ENCODE peak calls at places on chromosomes 11 and 22, in ten cellular contexts. C is H1, E is body of pancreas, B is prostate gland, F is ovary, G is Peyer's patch, J is A549, W is sigmoid colon, H is adrenal gland, V is upper lobe of left lung. P is an unnamed sample.

GRCh38 chr11:100684101-100685065 is 2.7 kb upstream of the ARHGAP42 start:
- DNase-seq in B (no peak), C (no peak), H (no peak), W (no peak), G (no peak), F (no peak), J (no peak), E (no peak), V (no peak), P (no peak)

GRCh38 chr22:23697031-23697970 is 6.5 kb downstream of the RGL4 start:
- DNase-seq in V (no peak), E (no peak), H (no peak), F (no peak), B (no peak), W (no peak), J (no peak), G (no peak), C (no peak), P (no peak)

GRCh38 chr11:1352696-1353382 is 36.9 kb upstream of the BRSK2 start:
- DNase-seq in J (no peak), H (no peak), V (no peak), G (no peak), C (no peak), W (peak; percentile 24), F (no peak), B (no peak), E (no peak), P (no peak)

GRCh38 chr11:27485930-27486773 is 13.6 kb upstream of the LGR4 start:
- DNase-seq in J (no peak), V (no peak), H (no peak), C (no peak), B (peak; percentile 59), E (peak; percentile 54), F (peak; percentile 48), W (no peak), G (no peak), P (no peak)

GRCh38 chr22:26679003-26679629 is 21.7 kb downstream of the MIAT start:
- DNase-seq in B (peak; percentile 54), E (peak; percentile 67), C (peak; percentile 71), H (peak; percentile 80), G (peak; percentile 67), F (peak; percentile 79), V (peak; percentile 80), W (peak; percentile 81), J (peak; percentile 74), P (peak; percentile 64)

GRCh38 chr11:57322881-57323467 is 1.8 kb downstream of the TNKS1BP1 start:
- DNase-seq in J (no peak), G (no peak), C (no peak), E (no peak), B (no peak), F (no peak), H (no peak), V (no peak), W (peak; percentile 60), P (no peak)

GRCh38 chr11:27663294-27663693 is 37.0 kb downstream of the BDNF start:
- DNase-seq in G (no peak), B (no peak), H (no peak), E (no peak), F (no peak), C (no peak), J (no peak), W (no peak), V (no peak), P (no peak)

GRCh38 chr11:63564785-63565350 is 1.7 kb upstream of the PLAAT2 start:
- DNase-seq in E (no peak), C (no peak), F (no peak), W (no peak), J (no peak), G (no peak), H (no peak), B (peak; percentile 63), V (peak; percentile 82), P (no peak)

GRCh38 chr11:123594188-123594901 is 60.1 kb downstream of the SCN3B start:
- DNase-seq in F (no peak), V (no peak), B (no peak), J (no peak), H (peak; percentile 75), C (no peak), W (no peak), E (no peak), G (no peak), P (no peak)

GRCh38 chr22:40265783-40266182 is 80.5 kb upstream of the ADSL start:
- DNase-seq in J (no peak), H (no peak), C (no peak), W (no peak), B (no peak), G (no peak), F (no peak), V (peak; percentile 36), E (no peak), P (no peak)

GRCh38 chr11:93213622-93214021 is 15.8 kb upstream of the SLC36A4 start:
- DNase-seq in F (no peak), G (no peak), H (no peak), V (no peak), J (no peak), E (no peak), W (no peak), B (no peak), C (no peak), P (no peak)

GRCh38 chr11:113542420-113542819 is 67.2 kb upstream of the DRD2 start:
- DNase-seq in E (no peak), G (no peak), C (no peak), F (no peak), B (no peak), J (no peak), H (no peak), V (no peak), W (no peak), P (no peak)

GRCh38 chr11:113533425-113533698 is 58.2 kb upstream of the DRD2 start:
- DNase-seq in J (no peak), W (no peak), F (no peak), V (no peak), B (no peak), H (no peak), E (no peak), C (no peak), G (no peak), P (no peak)

GRCh38 chr11:113540416-113541330 is 65.5 kb upstream of the DRD2 start:
- DNase-seq in E (no peak), J (no peak), C (peak; percentile 39), G (no peak), W (no peak), B (no peak), V (no peak), F (no peak), H (no peak), P (no peak)

GRCh38 chr11:113534625-113535024 is 59.4 kb upstream of the DRD2 start:
- DNase-seq in E (no peak), G (no peak), C (no peak), V (no peak), B (no peak), J (no peak), F (no peak), H (no peak), W (no peak), P (no peak)

DNA sequence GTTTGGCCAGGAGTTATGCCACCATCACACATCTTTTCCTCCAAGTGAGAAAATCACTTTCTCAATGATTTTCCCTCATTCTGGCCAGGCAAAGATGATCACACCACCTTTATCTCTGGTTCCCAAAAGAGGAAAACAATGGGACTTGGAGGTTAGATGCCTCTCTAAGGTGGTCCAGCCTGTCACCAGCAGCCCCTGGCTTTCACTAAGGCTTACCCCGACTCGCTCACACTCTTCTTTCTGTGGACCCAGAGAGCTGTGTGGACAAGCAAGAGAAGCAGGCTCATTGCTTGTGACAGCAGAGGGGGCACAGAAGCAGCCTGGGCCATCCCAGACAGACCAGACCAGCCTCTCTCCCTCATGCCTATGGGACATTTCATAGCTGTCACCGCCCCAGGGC is 63.6 kb upstream of the DRD2 start:
- DNase-seq in G (no peak), H (no peak), F (no peak), E (no peak), C (no peak), J (no peak), B (no peak), W (no peak), V (no peak), P (no peak)
- H3K27ac ChIP-seq in G (no peak overlapping the region), H (no peak overlapping the region), F (no peak overlapping the region), E (no peak overlapping the region), C (no peak overlapping the region), J (no peak overlapping the region), B (no peak overlapping the region), W (no peak overlapping the region), V (no peak overlapping the region), P (no peak overlapping the region)

DNA sequence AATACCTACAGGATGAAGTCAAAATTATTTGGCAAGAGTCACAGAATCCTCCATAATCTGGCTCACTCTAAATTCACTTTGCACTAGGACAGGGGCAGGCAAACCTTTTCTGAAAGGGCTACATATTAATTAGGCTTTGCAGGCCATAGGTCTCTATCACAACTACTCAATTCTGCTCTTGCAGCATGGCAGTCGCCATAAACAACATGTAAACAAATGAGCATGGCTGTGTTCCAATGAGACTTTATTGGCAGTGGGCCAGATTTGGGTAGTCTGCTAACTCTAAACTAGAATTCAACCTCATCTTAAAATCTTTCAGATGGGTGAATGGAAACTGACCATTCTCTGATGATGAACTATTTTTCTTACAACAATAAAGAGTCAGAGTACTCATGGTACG is 5.8 kb downstream of the THRSP start:
- DNase-seq in C (no peak), G (no peak), H (no peak), B (no peak), V (no peak), W (no peak), E (no peak), J (no peak), F (no peak), P (no peak)
- TF ChIP-seq CTCF in C (no peak), G (no peak), H (no peak), B (no peak), V (no peak), W (no peak), E (no peak), J (no peak), F (no peak), P (no peak)

DNA sequence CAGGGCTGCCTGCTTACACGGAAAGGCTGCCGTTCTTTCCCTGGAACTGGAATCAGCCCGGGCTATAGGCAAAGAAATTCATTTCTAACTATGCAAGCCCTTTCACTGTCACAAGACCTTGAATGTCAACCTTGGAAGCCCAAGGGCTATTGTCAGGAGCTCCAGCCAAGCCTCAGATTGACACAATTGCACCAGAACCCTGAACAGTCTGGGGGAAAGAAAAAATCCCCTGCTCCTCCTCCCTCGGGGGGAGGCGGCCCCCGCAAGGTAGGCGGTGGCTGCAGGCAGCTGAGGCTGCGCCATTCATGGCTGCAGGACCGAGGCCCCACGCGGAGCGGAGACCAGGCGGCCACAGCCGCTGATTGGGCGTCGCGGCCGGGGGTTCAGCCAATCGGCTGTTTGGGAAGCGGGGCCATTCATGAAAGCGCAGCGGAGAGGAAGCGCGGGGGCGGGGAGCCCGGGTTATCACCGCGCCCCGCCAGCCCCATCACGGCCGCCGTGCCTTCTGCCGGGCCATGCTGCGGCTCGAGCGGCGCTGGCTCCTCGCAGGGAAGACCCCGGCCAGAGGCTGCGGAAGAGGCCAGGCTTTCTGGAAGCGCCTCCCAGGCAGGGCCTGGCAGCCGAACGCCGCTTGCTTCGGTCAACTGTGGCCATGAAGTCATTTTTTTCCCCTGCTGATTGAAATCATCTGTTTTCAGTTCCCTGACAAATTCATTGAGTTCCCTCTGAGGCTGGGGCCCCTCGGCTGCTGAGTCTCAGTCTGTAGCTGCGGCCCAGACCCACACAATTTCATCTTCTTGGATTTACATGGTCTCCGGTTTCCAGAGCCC is 38.1 kb upstream of the LINC01488 start:
- DNase-seq in E (peak; percentile 83), F (peak; percentile 62), H (peak; percentile 92), G (peak; percentile 78), W (peak; percentile 94), C (peak; percentile 70), B (peak; percentile 76), V (peak; percentile 85), J (peak; percentile 88), P (peak; percentile 86)
- TF ChIP-seq POLR2A in E (peak; percentile 44), F (no peak), H (no peak), G (no peak), W (peak; percentile 19), C (no peak), B (peak; percentile 11), V (no peak), J (peak; percentile 43), P (peak; percentile 40)

GRCh38 chr11:128341280-128341679 is 246.1 kb downstream of the ETS1 start:
- DNase-seq in J (no peak), G (peak; percentile 55), B (no peak), E (no peak), F (no peak), H (no peak), C (no peak), V (no peak), W (no peak), P (no peak)
- H3K27ac ChIP-seq in J (no peak overlapping the region), G (peak overlapping the region; percentile 73), B (no peak overlapping the region), E (no peak overlapping the region), F (no peak overlapping the region), H (no peak overlapping the region), C (no peak overlapping the region), V (peak overlapping the region; percentile 84), W (peak overlapping the region; percentile 46), P (peak overlapping the region; percentile 46)

P was measured in uterus.